ENCODE peak calls at places on chromosomes 13 and 19, in four cellular contexts. I is RWPE1, W is Caco-2, C is OCI-LY7. J is an unnamed sample.

GRCh38 chr19:47111081-47111589 is 2.4 kb downstream of the ZC3H4 start:
- DNase-seq in I (no peak), W (no peak), C (peak), J (no peak)

GRCh38 chr13:46866150-46866549 is 30.7 kb downstream of the HTR2A start:
- DNase-seq in I (peak), W (peak), C (peak), J (no peak)

GRCh38 chr13:113837554-113838355 is 26.1 kb downstream of the GAS6 start:
- DNase-seq in I (peak), W (peak), C (no peak), J (peak)

GRCh38 chr13:51154029-51154555 is 43.0 kb upstream of the C13orf42 start:
- DNase-seq in I (no peak), W (no peak), C (no peak), J (no peak)

GRCh38 chr13:110062077-110062776 is 244.7 kb downstream of the COL4A1 start:
- DNase-seq in I (no peak), W (no peak), C (no peak), J (no peak)

GRCh38 chr13:52711277-52711676 is 28.3 kb downstream of the CNMD start:
- DNase-seq in I (no peak), W (no peak), C (no peak), J (no peak)

GRCh38 chr13:44329909-44330545 is 43.6 kb upstream of the SERP2 start:
- DNase-seq in I (no peak), W (no peak), C (no peak), J (no peak)

GRCh38 chr19:45485301-45486077 is 11.4 kb downstream of the RTN2 start:
- DNase-seq in I (peak), W (peak), C (peak), J (no peak)

GRCh38 chr13:25701304-25701703 is 329.5 kb downstream of the ATP8A2 start:
- DNase-seq in I (no peak), W (no peak), C (no peak), J (no peak)

GRCh38 chr13:113845723-113846638 is 17.9 kb downstream of the GAS6 start:
- DNase-seq in I (no peak), W (peak), C (no peak), J (no peak)

GRCh38 chr13:89199138-89199537 is 1528.0 kb downstream of the SLITRK5 start:
- DNase-seq in I (peak), W (no peak), C (no peak), J (no peak)

GRCh38 chr13:78875792-78876580 is 217.0 kb upstream of the OBI1 start:
- DNase-seq in I (no peak), W (peak), C (peak), J (no peak)

GRCh38 chr13:40439928-40440327 is 226.5 kb downstream of the FOXO1 start:
- DNase-seq in I (no peak), W (no peak), C (peak), J (no peak)

GRCh38 chr19:45960595-45961235 is 12.9 kb downstream of the NOVA2 start:
- DNase-seq in I (no peak), W (no peak), C (no peak), J (no peak)

GRCh38 chr13:23279321-23279720 is 98.5 kb downstream of the SGCG start:
- DNase-seq in I (no peak), W (no peak), C (no peak), J (no peak)

GRCh38 chr13:32669030-32669646 is 82.9 kb downstream of the PDS5B start:
- DNase-seq in I (peak), W (no peak), C (peak), J (no peak)

GRCh38 chr13:29991343-29991742 is 140.9 kb upstream of the UBL3 start:
- DNase-seq in I (peak), W (no peak), C (no peak), J (no peak)

GRCh38 chr13:27559714-27560113 is 60.6 kb downstream of the LNX2 start:
- DNase-seq in I (no peak), W (no peak), C (no peak), J (no peak)

GRCh38 chr19:13637664-13638063 is 126.7 kb upstream of the MRI1 start:
- DNase-seq in I (no peak), W (no peak), C (no peak), J (no peak)

GRCh38 chr13:41720839-41721561 is 239.9 kb downstream of the VWA8 start:
- DNase-seq in I (peak), W (no peak), C (no peak), J (peak)

GRCh38 chr13:27170221-27170520 is 1.4 kb downstream of the USP12 start:
- DNase-seq in I (peak), W (no peak), C (peak), J (no peak)

GRCh38 chr13:87859261-87859660 is 188.1 kb downstream of the SLITRK5 start:
- DNase-seq in I (no peak), W (no peak), C (no peak), J (no peak)

GRCh38 chr13:112970552-112971287 is 1.7 kb downstream of the MCF2L start:
- DNase-seq in I (no peak), W (peak), C (no peak), J (no peak)

GRCh38 chr13:105410602-105411001 is 1124.9 kb downstream of the EFNB2 start:
- DNase-seq in I (no peak), W (peak), C (no peak), J (no peak)

GRCh38 chr13:26112843-26113242 is 61.0 kb upstream of the SHISA2 start:
- DNase-seq in I (peak), W (no peak), C (no peak), J (no peak)

GRCh38 chr13:50995870-50996269 is 86.3 kb downstream of the RNASEH2B start:
- DNase-seq in I (no peak), W (no peak), C (no peak), J (no peak)

GRCh38 chr19:2208975-2209374 is 27.2 kb downstream of the PLEKHJ1 start:
- DNase-seq in I (no peak), W (no peak), C (no peak), J (no peak)

GRCh38 chr13:106738279-106738678 is 170.3 kb upstream of the ARGLU1 start:
- DNase-seq in I (no peak), W (no peak), C (no peak), J (no peak)

GRCh38 chr19:17883627-17884413 is 12.1 kb downstream of the SLC5A5 start:
- DNase-seq in I (no peak), W (no peak), C (no peak), J (no peak)

GRCh38 chr19:38291855-38292254 is 12.2 kb upstream of the C19orf33 start:
- DNase-seq in I (no peak), W (no peak), C (no peak), J (no peak)

GRCh38 chr19:16141043-16141442 is 2.4 kb upstream of the HSH2D start:
- DNase-seq in I (no peak), W (no peak), C (peak), J (no peak)
- TF ChIP-seq CTCF in I (no peak), W (no peak), C (peak), J (no peak)

GRCh38 chr13:19685445-19685844 is 52.0 kb downstream of the MPHOSPH8 start:
- DNase-seq in I (no peak), W (no peak), C (no peak), J (no peak)
- TF ChIP-seq CTCF in I (no peak), W (no peak), C (no peak), J (no peak)

GRCh38 chr13:97298816-97299215 is 76.7 kb downstream of the MBNL2 start:
- DNase-seq in I (no peak), W (no peak), C (no peak), J (no peak)

GRCh38 chr13:97289514-97290298 is 67.6 kb downstream of the MBNL2 start:
- DNase-seq in I (no peak), W (no peak), C (no peak), J (peak)

GRCh38 chr13:97300871-97301270 is 78.7 kb downstream of the MBNL2 start:
- DNase-seq in I (no peak), W (no peak), C (no peak), J (no peak)

GRCh38 chr13:97296740-97297139 is 74.6 kb downstream of the MBNL2 start:
- DNase-seq in I (no peak), W (no peak), C (no peak), J (no peak)

DNA sequence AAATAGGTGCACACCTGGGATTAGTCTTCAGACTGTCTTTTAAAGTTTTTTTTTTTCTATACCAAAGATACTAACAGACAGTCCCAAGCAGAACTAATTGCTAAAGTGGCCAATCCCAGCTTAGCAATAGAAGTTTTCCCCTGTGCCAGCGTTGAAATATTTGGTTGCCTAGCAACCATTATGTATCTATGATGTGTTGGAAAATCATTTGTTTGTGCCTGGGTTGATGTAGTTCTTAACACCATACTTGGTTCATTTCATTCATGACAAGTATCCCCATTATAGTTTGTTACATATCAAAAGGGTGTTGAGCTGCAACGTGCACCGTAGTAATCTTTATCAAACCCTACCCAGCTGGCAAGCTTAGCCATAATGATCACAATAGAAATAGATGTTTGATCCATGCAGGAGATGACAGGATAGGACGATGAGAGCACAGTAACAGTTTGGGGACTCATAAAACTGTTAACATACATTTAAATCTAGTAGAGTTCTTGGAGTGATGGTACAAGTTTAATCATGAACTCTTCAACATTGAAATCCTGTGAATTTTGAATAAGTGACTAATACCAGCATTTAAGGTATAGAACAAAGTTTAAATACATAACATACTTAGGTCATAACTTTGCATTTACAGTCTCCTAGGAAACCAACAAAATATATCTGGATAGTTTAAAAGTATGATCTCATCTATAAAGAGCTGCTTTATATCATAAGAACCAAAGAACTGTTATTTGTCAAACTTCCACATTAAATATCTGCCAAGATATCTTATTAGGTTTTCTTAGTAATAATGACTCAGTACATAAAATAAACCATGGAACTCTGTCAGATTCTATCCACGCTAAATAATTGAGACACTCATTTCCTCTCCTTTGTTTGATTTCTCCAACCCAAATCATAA is 73.4 kb downstream of the MBNL2 start:
- DNase-seq in I (peak), W (no peak), C (no peak), J (no peak)
- TF ChIP-seq CTCF in I (no peak), W (no peak), C (no peak), J (no peak)

DNA sequence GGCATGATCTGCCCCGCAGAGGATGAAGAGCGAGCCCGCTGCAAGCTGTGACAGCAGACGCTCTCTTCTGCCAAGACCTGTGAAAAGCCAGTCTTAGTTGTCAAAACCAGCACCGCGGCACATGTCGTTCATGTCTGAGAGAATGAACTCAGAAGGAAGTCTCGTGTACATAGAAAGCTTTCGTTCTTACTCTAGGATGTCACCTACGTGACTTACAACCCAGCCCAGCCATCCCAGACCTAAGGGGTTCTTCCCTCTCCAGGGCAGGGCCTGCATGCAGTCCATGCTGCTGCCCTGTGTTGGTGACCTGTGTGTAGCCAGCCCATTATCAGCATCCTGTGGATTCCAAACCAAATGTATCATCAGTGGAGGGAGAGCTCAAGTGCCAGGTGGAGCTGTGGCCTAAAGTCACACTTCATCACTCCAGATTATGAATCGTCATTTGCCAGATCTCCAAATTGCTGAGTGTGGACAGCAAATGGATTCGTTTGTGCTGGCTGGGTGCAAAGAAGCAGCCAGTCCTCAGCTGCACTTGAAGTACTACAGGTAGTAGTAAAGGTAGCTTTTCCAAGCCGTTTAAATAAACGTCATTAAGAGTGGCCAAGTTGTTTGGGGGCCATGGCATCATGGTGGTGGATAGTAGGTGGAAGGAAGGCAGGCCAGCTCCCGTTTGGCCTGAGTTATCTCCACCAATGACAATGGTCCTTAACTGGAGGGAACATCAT is 73.9 kb upstream of the GPR183 start:
- DNase-seq in I (no peak), W (no peak), C (no peak), J (no peak)
- TF ChIP-seq CTCF in I (no peak), W (no peak), C (no peak), J (no peak)